ENCODE peak calls at places on chromosomes 5 and 9, in four cellular contexts. X, P, J and N are unnamed samples.

GRCh38 chr5:15391648-15392392 is 108.2 kb upstream of the FBXL7 start:
- DNase-seq in X (no peak), P (peak; percentile 15), J (no peak), N (no peak)

GRCh38 chr9:26058111-26058895 is 380.1 kb upstream of the TUSC1 start:
- DNase-seq in X (peak; percentile 9), P (peak; percentile 63), J (peak; percentile 59), N (no peak)

GRCh38 chr9:128637656-128638055 is 19.0 kb downstream of the DYNC2I2 start:
- DNase-seq in X (no peak), P (no peak), J (peak; percentile 41), N (no peak)

GRCh38 chr5:143501176-143501840 is 97.8 kb upstream of the NR3C1 start:
- DNase-seq in X (no peak), P (peak; percentile 79), J (no peak), N (no peak)

GRCh38 chr9:86324308-86324707 is 29.9 kb downstream of the TUT7 start:
- DNase-seq in X (no peak), P (peak; percentile 85), J (peak; percentile 64), N (no peak)

GRCh38 chr9:135254176-135255032 is 166.9 kb downstream of the OLFM1 start:
- DNase-seq in X (no peak), P (no peak), J (no peak), N (no peak)

GRCh38 chr5:38845555-38846378 is at the start of gene OSMR:
- DNase-seq in X (peak; percentile 98), P (peak; percentile 99), J (peak; percentile 99), N (peak; percentile 98)

GRCh38 chr5:119327018-119327417 is 28.8 kb upstream of the TNFAIP8 start:
- DNase-seq in X (no peak), P (peak; percentile 60), J (peak; percentile 47), N (no peak)

GRCh38 chr5:1468247-1468612 is 23.0 kb upstream of the SLC6A3 start:
- DNase-seq in X (no peak), P (peak; percentile 33), J (no peak), N (peak; percentile 24)

GRCh38 chr5:6354848-6355247 is 23.5 kb downstream of the MED10 start:
- DNase-seq in X (no peak), P (no peak), J (no peak), N (no peak)

GRCh38 chr5:31569065-31569464 is 37.0 kb downstream of the C5orf22 start:
- DNase-seq in X (no peak), P (no peak), J (no peak), N (no peak)

GRCh38 chr9:116288658-116289057 is 135.1 kb downstream of the PAPPA start:
- DNase-seq in X (peak; percentile 96), P (peak; percentile 99), J (peak; percentile 98), N (peak; percentile 87)

GRCh38 chr5:54062958-54063357 is 247.4 kb downstream of the ARL15 start:
- DNase-seq in X (peak; percentile 27), P (peak; percentile 74), J (peak; percentile 89), N (no peak)

GRCh38 chr9:99358668-99359067 is 136.6 kb downstream of the SEC61B start:
- DNase-seq in X (no peak), P (no peak), J (no peak), N (no peak)

GRCh38 chr5:169626779-169627178 is 10.3 kb upstream of the DOCK2 start:
- DNase-seq in X (peak; percentile 60), P (peak; percentile 94), J (peak; percentile 99), N (peak; percentile 80)

GRCh38 chr5:14112998-14113652 is 30.0 kb upstream of the TRIO start:
- DNase-seq in X (no peak), P (no peak), J (no peak), N (no peak)

GRCh38 chr9:86099695-86100364 is 472 bp upstream of the GOLM1 start:
- DNase-seq in X (peak; percentile 14), P (peak; percentile 86), J (peak; percentile 59), N (peak; percentile 56)

GRCh38 chr5:123474238-123474637 is 37.7 kb upstream of the CSNK1G3 start:
- DNase-seq in X (no peak), P (peak; percentile 4), J (no peak), N (no peak)

GRCh38 chr5:111075520-111075919 is 4.0 kb downstream of the TSLP start:
- DNase-seq in X (peak; percentile 89), P (peak; percentile 95), J (peak; percentile 96), N (peak; percentile 87)

GRCh38 chr9:118975736-118976135 is 393.5 kb downstream of the BRINP1 start:
- DNase-seq in X (no peak), P (peak; percentile 47), J (peak; percentile 76), N (no peak)

GRCh38 chr9:110939053-110939452 is 99.2 kb downstream of the LPAR1 start:
- DNase-seq in X (no peak), P (no peak), J (no peak), N (peak; percentile 46)

GRCh38 chr9:90841213-90841612 is 39.6 kb downstream of the SYK start:
- DNase-seq in X (no peak), P (no peak), J (no peak), N (no peak)

DNA sequence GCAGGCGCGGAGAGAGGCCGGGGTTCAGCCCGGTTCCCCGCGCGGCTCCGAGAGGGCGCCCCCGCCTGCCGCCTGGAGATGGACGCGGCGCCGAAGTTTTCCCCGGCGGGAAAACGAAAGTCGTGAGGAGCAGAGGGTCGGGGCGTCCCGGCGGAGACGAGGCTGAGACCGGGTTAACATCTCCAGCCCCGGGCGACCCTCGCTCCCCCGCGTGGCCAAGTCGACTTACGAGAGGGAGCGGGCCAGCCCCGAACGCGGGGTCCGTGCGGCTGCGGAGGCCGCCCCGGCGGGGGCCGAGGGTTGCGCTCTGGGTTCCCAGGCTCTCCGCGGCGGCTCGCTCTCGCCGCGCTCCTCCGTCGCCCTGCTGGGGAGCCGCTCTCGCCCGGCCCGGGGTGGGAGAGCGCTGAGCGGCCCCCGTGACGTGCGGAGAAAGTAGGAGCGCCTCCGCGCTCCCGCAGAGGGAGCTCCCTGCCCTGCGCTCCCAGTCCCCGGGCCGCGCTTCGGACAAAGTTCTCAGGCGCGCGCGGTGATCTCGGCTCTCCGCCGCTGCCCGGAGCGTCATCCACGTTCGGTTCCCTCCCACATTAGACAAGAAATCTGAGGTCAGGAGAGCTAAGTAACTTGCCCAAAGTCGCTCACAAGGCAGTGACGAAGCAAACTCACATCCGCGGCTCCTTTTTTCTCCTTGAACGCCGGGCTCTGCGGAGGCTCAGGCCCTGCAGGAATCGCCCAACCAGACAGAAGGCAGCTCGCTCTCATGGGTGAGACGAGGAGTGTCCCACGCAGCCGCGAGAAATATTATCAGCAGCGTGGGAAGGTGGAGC is 1.1 kb upstream of the GCNT4 start:
- DNase-seq in X (peak; percentile 92), P (peak; percentile 94), J (peak; percentile 80), N (peak; percentile 55)
- TF ChIP-seq EZH2 in X (no peak), P (no peak), J (no peak), N (no peak)

GRCh38 chr5:178577376-178577839 is 12.8 kb downstream of the COL23A1 start:
- DNase-seq in X (no peak), P (no peak), J (no peak), N (no peak)
- H3K9ac ChIP-seq in X (no peak overlapping the region), P (no peak overlapping the region), J (no peak overlapping the region), N (no peak overlapping the region)

GRCh38 chr9:24832307-24832706 is 286.6 kb upstream of the IZUMO3 start:
- DNase-seq in X (no peak), P (no peak), J (no peak), N (peak; percentile 32)
- TF ChIP-seq EZH2 in X (no peak), P (no peak), J (no peak), N (no peak)

GRCh38 chr9:133187561-133188005 is 21.5 kb downstream of the OBP2B start:
- DNase-seq in X (no peak), P (no peak), J (no peak), N (no peak)

GRCh38 chr9:133184971-133185370 is 21.3 kb upstream of the GBGT1 start:
- DNase-seq in X (peak; percentile 75), P (peak; percentile 89), J (peak; percentile 72), N (peak; percentile 78)

GRCh38 chr9:133188006-133188842 is 20.8 kb downstream of the OBP2B start:
- DNase-seq in X (peak; percentile 32), P (no peak), J (no peak), N (peak; percentile 48)

GRCh38 chr9:133188843-133189180 is 20.2 kb downstream of the OBP2B start:
- DNase-seq in X (no peak), P (no peak), J (no peak), N (no peak)

DNA sequence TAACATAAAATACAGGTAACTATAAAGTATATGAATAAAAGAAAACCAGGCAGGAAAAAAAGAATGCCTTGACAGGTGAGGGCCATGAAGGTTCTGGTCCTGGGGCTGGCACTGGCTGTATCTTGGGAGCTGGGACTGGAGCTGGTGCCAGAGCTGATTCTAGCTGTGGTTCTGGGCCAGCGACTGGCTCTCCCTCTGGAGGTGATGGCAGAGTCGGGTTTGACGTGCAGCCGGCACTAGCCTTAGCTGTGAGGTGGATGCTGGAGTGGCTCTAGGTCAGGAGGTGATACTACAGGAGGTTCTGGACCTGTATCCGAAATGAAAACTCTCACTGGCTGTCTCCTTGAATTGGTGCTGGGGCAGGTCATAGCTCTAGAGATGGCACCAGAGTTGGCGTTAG is 22.3 kb downstream of the OBP2B start:
- DNase-seq in X (no peak), P (no peak), J (no peak), N (no peak)
- H3K9ac ChIP-seq in X (no peak overlapping the region), P (no peak overlapping the region), J (no peak overlapping the region), N (no peak overlapping the region)

GRCh38 chr5:115815693-115816225 is 700 bp downstream of the CDO1 start:
- DNase-seq in X (no peak), P (peak; percentile 32), J (no peak), N (no peak)
- TF ChIP-seq EZH2 in X (peak; percentile 39), P (peak; percentile 27), J (peak; percentile 63), N (no peak)